ENCODE peak calls at places on chromosomes 13 and 19, in eight cellular contexts. M is CD4-positive, CD25-positive, alpha-beta regulatory T cell; Y is CD8-positive, alpha-beta T cell; F is mammary epithelial cell; N is ovary; D is thoracic aorta; A is epithelial cell of prostate; T is PC-9. X is an unnamed sample.

GRCh38 chr13:39597828-39598227 is 5.2 kb downstream of the LHFPL6 start:
- DNase-seq in M (no peak), Y (no peak), F (no peak), N (no peak), D (no peak), A (no peak), T (no peak), X (no peak)

GRCh38 chr19:16649734-16650133 is 10.2 kb downstream of the SMIM7 start:
- DNase-seq in M (no peak), Y (no peak), F (no peak), N (no peak), D (no peak), A (no peak), T (no peak), X (no peak)

GRCh38 chr19:54023191-54023590 is 31.8 kb downstream of the CACNG6 start:
- DNase-seq in M (no peak), Y (no peak), F (no peak), N (no peak), D (no peak), A (no peak), T (no peak), X (no peak)

GRCh38 chr13:23695711-23696512 is 125.7 kb downstream of the TNFRSF19 start:
- DNase-seq in M (peak; percentile 25), Y (peak; percentile 55), F (no peak), N (no peak), D (no peak), A (no peak), T (no peak), X (no peak)

GRCh38 chr13:71864094-71864980 is 2.7 kb downstream of the DACH1 start:
- DNase-seq in M (no peak), Y (no peak), F (peak; percentile 1), N (peak; percentile 12), D (no peak), A (no peak), T (no peak), X (no peak)

GRCh38 chr19:12723383-12723642 is 419 bp downstream of the TNPO2 start:
- DNase-seq in M (no peak), Y (no peak), F (no peak), N (no peak), D (no peak), A (no peak), T (no peak), X (no peak)

GRCh38 chr13:21625366-21625765 is 21.4 kb upstream of the MICU2 start:
- DNase-seq in M (no peak), Y (no peak), F (peak; percentile 53), N (no peak), D (no peak), A (no peak), T (no peak), X (no peak)

GRCh38 chr13:22594041-22594440 is 586.7 kb upstream of the SGCG start:
- DNase-seq in M (no peak), Y (no peak), F (no peak), N (no peak), D (no peak), A (no peak), T (no peak), X (no peak)

GRCh38 chr13:51906581-51906980 is 44.8 kb downstream of the CCDC70 start:
- DNase-seq in M (no peak), Y (no peak), F (no peak), N (no peak), D (no peak), A (no peak), T (peak; percentile 42), X (no peak)

GRCh38 chr19:4896372-4896771 is 6.3 kb downstream of the ARRDC5 start:
- DNase-seq in M (no peak), Y (no peak), F (peak; percentile 44), N (no peak), D (no peak), A (no peak), T (peak; percentile 53), X (peak; percentile 15)

GRCh38 chr13:99043700-99044300 is 65.9 kb upstream of the DOCK9 start:
- DNase-seq in M (no peak), Y (no peak), F (no peak), N (no peak), D (no peak), A (no peak), T (no peak), X (no peak)
- H3K27ac ChIP-seq in M (no peak overlapping the region), Y (no peak overlapping the region), F (no peak overlapping the region), N (no peak overlapping the region), D (no peak overlapping the region), A (no peak overlapping the region), T (peak overlapping the region; percentile 84), X (no peak overlapping the region)

DNA sequence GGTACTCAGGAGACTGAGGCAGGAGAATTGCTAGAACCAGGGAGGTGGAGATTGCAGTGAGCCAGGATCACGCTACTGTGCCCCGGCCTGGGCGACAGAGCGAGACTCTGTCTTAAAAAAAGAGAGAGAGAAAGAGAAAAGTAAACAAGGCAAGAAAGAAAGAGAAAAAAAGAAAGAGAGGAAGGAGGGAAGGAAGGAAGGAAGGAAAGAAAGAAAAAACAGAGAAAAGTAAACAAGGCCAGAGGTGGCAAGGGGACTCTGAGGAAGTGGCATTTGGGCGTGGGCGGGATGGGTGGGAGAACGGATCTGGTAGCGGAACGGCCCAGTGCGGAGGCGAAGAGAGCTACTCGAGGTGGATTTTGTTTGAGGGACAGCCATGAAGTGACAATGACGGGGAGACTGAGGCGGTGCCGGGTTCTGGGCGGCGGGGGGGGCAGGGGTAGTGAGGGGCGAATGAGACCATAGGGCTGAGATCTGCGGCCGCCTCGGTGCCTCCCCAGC is 7.4 kb upstream of the ARRDC2 start:
- DNase-seq in M (no peak), Y (no peak), F (no peak), N (no peak), D (no peak), A (no peak), T (no peak), X (no peak)
- H3K27ac ChIP-seq in M (peak overlapping the region; percentile 94), Y (peak overlapping the region; percentile 94), F (no peak overlapping the region), N (peak overlapping the region; percentile 78), D (peak overlapping the region; percentile 87), A (peak overlapping the region; percentile 50), T (peak overlapping the region; percentile 75), X (no peak overlapping the region)

GRCh38 chr19:18506545-18506944 is 15.3 kb downstream of the ELL start:
- DNase-seq in M (no peak), Y (no peak), F (no peak), N (no peak), D (no peak), A (no peak), T (no peak), X (no peak)
- H3K27ac ChIP-seq in M (peak overlapping the region; percentile 58), Y (peak overlapping the region; percentile 34), F (no peak overlapping the region), N (no peak overlapping the region), D (peak overlapping the region; percentile 75), A (no peak overlapping the region), T (no peak overlapping the region), X (no peak overlapping the region)

DNA sequence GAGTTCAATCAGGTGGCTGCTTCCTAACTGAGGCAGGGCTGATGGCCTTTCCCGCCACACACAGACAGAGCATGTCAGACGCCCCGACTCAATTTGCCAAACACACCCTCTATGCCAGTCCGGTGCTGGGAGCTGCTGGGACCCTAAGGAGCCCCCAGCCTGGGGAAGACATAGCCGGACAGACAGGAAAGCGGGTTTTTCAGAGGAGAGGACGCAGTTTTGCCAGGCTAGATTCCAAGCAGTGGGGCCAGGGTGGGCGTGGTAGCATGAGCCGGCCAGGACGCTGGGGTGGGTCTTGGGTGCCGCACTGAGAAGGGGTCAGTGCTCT is 19.8 kb downstream of the MAST3 start:
- DNase-seq in M (no peak), Y (no peak), F (no peak), N (no peak), D (no peak), A (no peak), T (no peak), X (no peak)
- H3K27ac ChIP-seq in M (peak overlapping the region; percentile 85), Y (peak overlapping the region; percentile 6), F (no peak overlapping the region), N (no peak overlapping the region), D (no peak overlapping the region), A (no peak overlapping the region), T (no peak overlapping the region), X (no peak overlapping the region)

DNA sequence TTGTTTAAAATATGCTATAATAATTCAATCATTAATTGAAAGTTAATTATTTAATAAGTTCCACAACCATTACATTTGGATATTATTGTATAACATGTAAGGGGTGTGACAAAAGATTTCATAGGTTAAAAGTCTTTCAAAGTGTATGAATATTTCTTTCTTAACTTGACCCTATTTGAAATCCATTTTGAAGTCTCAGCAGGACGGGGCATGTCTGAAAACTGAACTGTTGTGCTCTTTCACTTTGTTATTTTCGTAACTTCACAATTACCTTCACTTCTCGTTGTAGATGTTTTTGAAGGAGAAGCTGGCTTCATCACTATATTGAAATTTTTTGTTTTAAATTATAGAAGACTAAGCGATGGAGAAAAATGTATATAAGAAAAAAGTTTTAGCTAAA is 1775.7 kb downstream of the PCDH9 start:
- DNase-seq in M (no peak), Y (no peak), F (no peak), N (no peak), D (no peak), A (no peak), T (no peak), X (no peak)
- H3K27ac ChIP-seq in M (no peak overlapping the region), Y (no peak overlapping the region), F (no peak overlapping the region), N (no peak overlapping the region), D (no peak overlapping the region), A (no peak overlapping the region), T (no peak overlapping the region), X (no peak overlapping the region)

DNA sequence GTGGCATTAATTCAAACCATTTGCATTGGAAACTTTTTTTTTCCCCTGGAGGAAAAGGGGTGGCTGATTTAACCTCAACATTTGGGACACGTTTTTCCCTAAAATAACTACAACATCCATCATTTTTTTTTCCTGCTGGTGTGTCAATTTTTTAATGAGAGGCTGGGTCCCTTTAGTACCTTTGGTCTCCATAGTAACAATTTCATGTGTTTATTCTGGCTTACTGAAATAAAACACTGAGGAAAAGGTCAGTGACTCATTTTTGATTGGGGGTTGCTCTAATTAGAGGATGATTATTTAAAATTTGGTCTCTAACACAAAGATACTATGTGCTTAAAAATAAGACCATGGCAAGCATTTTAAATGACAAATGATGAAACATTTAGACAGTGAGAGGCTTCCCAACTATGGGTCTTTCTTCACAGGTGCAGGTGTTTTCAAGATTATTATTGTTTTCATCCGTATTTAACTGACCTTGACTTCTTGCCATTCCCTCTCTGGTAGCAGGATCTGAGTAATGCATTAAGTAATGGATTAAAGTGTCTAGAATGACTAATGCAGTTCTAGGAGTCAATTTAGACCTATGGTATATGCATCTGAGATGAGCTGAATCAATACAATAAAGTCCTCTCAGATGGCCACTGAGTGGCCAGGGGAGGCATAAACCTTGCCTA is 406.4 kb downstream of the KCNRG start:
- DNase-seq in M (no peak), Y (no peak), F (peak; percentile 51), N (no peak), D (no peak), A (no peak), T (peak; percentile 83), X (peak; percentile 68)
- H3K27ac ChIP-seq in M (no peak overlapping the region), Y (no peak overlapping the region), F (no peak overlapping the region), N (no peak overlapping the region), D (no peak overlapping the region), A (no peak overlapping the region), T (peak overlapping the region; percentile 38), X (no peak overlapping the region)

DNA sequence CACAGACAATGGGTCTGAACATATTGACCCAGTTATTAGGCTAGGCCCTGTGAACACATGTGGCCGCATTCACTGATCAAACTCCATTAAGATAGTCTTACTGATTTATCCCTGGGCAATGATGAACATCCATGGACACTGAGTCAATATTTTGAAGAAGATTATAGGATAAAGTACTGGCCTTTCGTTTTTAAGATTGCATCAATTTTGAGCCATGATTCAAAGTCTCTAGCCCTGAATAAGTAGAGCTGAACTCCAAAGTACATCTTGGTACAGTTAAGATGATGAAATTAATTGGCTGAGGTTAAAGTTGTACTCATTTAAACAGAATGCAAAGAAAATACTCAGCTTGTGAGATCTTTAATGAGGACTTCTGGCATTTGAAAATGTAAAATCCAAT is 1581.9 kb downstream of the EFNB2 start:
- DNase-seq in M (no peak), Y (no peak), F (no peak), N (no peak), D (no peak), A (no peak), T (no peak), X (no peak)
- H3K27ac ChIP-seq in M (no peak overlapping the region), Y (no peak overlapping the region), F (no peak overlapping the region), N (no peak overlapping the region), D (no peak overlapping the region), A (no peak overlapping the region), T (no peak overlapping the region), X (no peak overlapping the region)